ENCODE peak calls at places on chromosomes 4 and X, in four cellular contexts. G is heart left ventricle, N is suprapubic skin, I is Peyer's patch. W is an unnamed sample.

GRCh38 chr4:109303141-109303499 is 662 bp upstream of the COL25A1 start:
- DNase-seq in G (no peak), I (no peak), N (no peak), W (no peak)

GRCh38 chr4:152374606-152375285 is 161.1 kb downstream of the FBXW7 start:
- DNase-seq in I (no peak), G (no peak), N (no peak), W (no peak)

GRCh38 chr4:29581469-29581868 is 1138.7 kb upstream of the PCDH7 start:
- DNase-seq in N (no peak), G (peak; percentile 34), I (no peak), W (peak; percentile 28)

GRCh38 chr4:80876810-80877209 is 153.7 kb upstream of the BMP3 start:
- DNase-seq in G (no peak), I (no peak), N (no peak), W (no peak)

GRCh38 chr4:140800686-140801085 is 44.5 kb upstream of the TBC1D9 start:
- DNase-seq in G (no peak), I (no peak), N (no peak), W (no peak)

GRCh38 chr4:64781737-64782326 is 372.6 kb upstream of the TECRL start:
- DNase-seq in I (no peak), N (no peak), G (no peak), W (no peak)

GRCh38 chr4:119823891-119824290 is 195.3 kb upstream of the PDE5A start:
- DNase-seq in N (no peak), I (no peak), G (no peak), W (no peak)

GRCh38 chrX:48022100-48022499 is 15.3 kb downstream of the SPACA5 start:
- DNase-seq in G (no peak), N (no peak), I (no peak), W (no peak)

GRCh38 chr4:165580379-165580905 is 201.6 kb downstream of the CPE start:
- DNase-seq in I (no peak), G (peak; percentile 21), N (no peak), W (no peak)

GRCh38 chr4:85807247-85807915 is 332.4 kb downstream of the ARHGAP24 start:
- DNase-seq in G (peak; percentile 69), I (no peak), N (no peak), W (no peak)

GRCh38 chr4:138663883-138664282 is 351.7 kb upstream of the NOCT start:
- DNase-seq in G (no peak), I (no peak), N (no peak), W (no peak)

GRCh38 chrX:118420462-118420861 is 74.6 kb downstream of the WDR44 start:
- DNase-seq in N (no peak), G (no peak), I (no peak), W (no peak)

GRCh38 chrX:57900961-57901360 is 9.3 kb downstream of the ZXDA start:
- DNase-seq in I (no peak), N (no peak), G (no peak), W (no peak)

GRCh38 chrX:123185714-123186113 is 1.6 kb downstream of the GRIA3 start:
- DNase-seq in G (no peak), N (no peak), I (no peak), W (no peak)
- TF ChIP-seq POLR2A in G (no peak), N (no peak), I (no peak), W (no peak)

GRCh38 chrX:46573331-46573895 is at the start of gene CHST7:
- DNase-seq in I (peak; percentile 63), N (peak; percentile 78), G (peak; percentile 71), W (peak; percentile 50)
- TF ChIP-seq POLR2A in I (no peak), N (no peak), G (no peak), W (peak; percentile 38)

GRCh38 chr4:83247415-83248357 is 36.9 kb downstream of the COQ2 start:
- DNase-seq in I (no peak), N (no peak), G (no peak), W (no peak)
- TF ChIP-seq POLR2A in I (no peak), N (no peak), G (no peak), W (no peak)

DNA sequence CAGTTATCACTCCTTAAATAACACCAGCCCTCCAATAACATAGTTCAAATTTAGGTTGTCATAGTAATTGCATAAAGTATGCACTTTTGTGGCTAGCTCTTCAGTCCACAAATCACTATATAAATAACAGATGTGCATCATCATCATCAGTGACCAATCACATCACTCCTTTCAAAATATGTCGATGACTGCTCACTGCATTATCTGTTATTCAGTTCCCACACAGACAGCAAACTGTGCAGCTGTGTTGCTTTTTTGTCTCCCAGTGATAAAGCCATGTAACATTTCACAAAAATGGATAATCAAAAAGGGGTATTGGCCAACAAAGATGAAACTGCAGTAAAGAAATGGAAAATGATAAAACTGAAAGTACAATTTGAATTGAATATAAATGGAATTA is 205.4 kb downstream of the DCLK2 start:
- DNase-seq in G (no peak), N (no peak), I (no peak), W (no peak)
- TF ChIP-seq POLR2A in G (no peak), N (no peak), I (no peak), W (no peak)

DNA sequence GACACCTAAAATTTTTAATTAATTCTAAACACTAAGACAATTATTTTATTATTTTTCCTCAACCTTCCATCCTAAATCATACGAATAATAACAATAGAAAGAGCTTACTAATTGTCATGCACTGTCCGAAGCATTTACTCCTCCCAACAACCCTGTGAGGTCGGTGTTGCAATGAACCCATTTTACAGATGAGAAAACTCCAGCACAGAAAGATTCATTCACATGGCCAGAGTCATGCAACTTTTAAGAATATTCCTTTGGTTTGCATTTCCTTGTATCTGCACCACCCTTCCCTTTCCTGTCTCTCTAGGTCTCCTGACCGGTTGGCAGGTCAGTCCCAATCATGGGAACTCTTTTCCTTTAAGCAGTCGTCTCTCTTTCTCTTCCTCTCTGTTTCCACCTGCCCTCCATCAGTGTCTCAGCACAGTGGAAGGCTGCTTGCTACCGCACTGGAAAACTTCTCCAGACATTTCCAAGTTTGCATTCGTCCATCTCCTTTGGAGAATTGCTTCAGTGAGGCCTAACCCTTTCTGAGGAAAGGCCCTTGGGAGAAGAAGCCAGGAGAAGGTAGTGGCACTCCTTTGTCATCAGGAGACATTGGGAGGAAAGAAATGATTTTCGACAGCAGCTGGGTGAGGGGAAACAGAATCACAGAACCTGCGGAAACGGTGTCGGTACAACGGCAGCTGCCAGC is 1.9 kb upstream of the TMSB4X start:
- DNase-seq in I (no peak), N (no peak), G (no peak), W (no peak)
- TF ChIP-seq POLR2A in I (no peak), N (no peak), G (no peak), W (no peak)

GRCh38 chrX:119693032-119693995 is at the start of gene SEPTIN6:
- DNase-seq in G (peak; percentile 75), N (peak; percentile 81), I (peak; percentile 65), W (peak; percentile 43)
- TF ChIP-seq POLR2A in G (no peak), N (no peak), I (peak; percentile 48), W (no peak)

GRCh38 chr4:143335979-143336827 is 473 bp upstream of the GAB1 start:
- DNase-seq in N (peak; percentile 92), G (peak; percentile 92), I (peak; percentile 93), W (peak; percentile 93)
- TF ChIP-seq POLR2A in N (peak; percentile 11), G (no peak), I (peak; percentile 17), W (peak; percentile 33)

GRCh38 chr4:72567036-72567435 is 2.0 kb downstream of the ADAMTS3 start:
- DNase-seq in I (no peak), G (no peak), N (no peak), W (no peak)

GRCh38 chr4:72567821-72568620 is 1.0 kb downstream of the ADAMTS3 start:
- DNase-seq in N (peak; percentile 85), G (peak; percentile 39), I (peak; percentile 51), W (peak; percentile 84)

GRCh38 chr4:72571337-72571736 is 2.3 kb upstream of the ADAMTS3 start:
- DNase-seq in G (no peak), I (no peak), N (no peak), W (no peak)

GRCh38 chr4:72569719-72570235 is 756 bp upstream of the ADAMTS3 start:
- DNase-seq in G (no peak), I (no peak), N (no peak), W (peak; percentile 50)

GRCh38 chr4:72568959-72569718 is at the start of gene ADAMTS3:
- DNase-seq in G (peak; percentile 55), I (peak; percentile 52), N (peak; percentile 80), W (peak; percentile 75)
- TF ChIP-seq POLR2A in G (no peak), I (no peak), N (no peak), W (peak; percentile 28)

GRCh38 chrX:101550362-101550761 is at the start of gene ARMCX1:
- DNase-seq in N (peak; percentile 83), I (peak; percentile 49), G (peak; percentile 74), W (peak; percentile 71)
- TF ChIP-seq POLR2A in N (peak; percentile 53), I (no peak), G (no peak), W (peak; percentile 73)

W was measured in uterus.